ENCODE peak calls at places on chromosomes 16 and 17, in ten cellular contexts. One of them, this sample, is unnamed.

GRCh38 chr17:15103785-15104184 is 161.3 kb downstream of the PMP22 start:
- DNase-seq in iPS DF 6.9: no peak
- DNase-seq in upper lobe of right lung: no peak
- DNase-seq in ovary: no peak
- DNase-seq in uterus: no peak
- DNase-seq in IMR-90: no peak
- DNase-seq in Karpas-422: no peak
- DNase-seq in heart right ventricle: no peak
- DNase-seq in mammary epithelial cell: no peak
- DNase-seq in right atrium auricular region: no peak
- DNase-seq in this sample: no peak

GRCh38 chr17:79299349-79299748 is 224.7 kb downstream of the ENGASE start:
- DNase-seq in mammary epithelial cell: no peak
- DNase-seq in upper lobe of right lung: no peak
- DNase-seq in uterus: no peak
- DNase-seq in ovary: no peak
- DNase-seq in iPS DF 6.9: no peak
- DNase-seq in heart right ventricle: no peak
- DNase-seq in IMR-90: no peak
- DNase-seq in Karpas-422: peak; percentile 46
- DNase-seq in right atrium auricular region: no peak
- DNase-seq in this sample: no peak

GRCh38 chr17:76791053-76791980 is 53.4 kb downstream of the MFSD11 start:
- DNase-seq in ovary: no peak
- DNase-seq in right atrium auricular region: no peak
- DNase-seq in Karpas-422: no peak
- DNase-seq in upper lobe of right lung: no peak
- DNase-seq in uterus: peak; percentile 19
- DNase-seq in IMR-90: peak; percentile 38
- DNase-seq in iPS DF 6.9: no peak
- DNase-seq in heart right ventricle: peak; percentile 17
- DNase-seq in mammary epithelial cell: peak; percentile 65
- DNase-seq in this sample: no peak

GRCh38 chr17:73415782-73416181 is 104.0 kb upstream of the CDC42EP4 start:
- DNase-seq in ovary: no peak
- DNase-seq in upper lobe of right lung: no peak
- DNase-seq in Karpas-422: no peak
- DNase-seq in uterus: no peak
- DNase-seq in iPS DF 6.9: no peak
- DNase-seq in right atrium auricular region: no peak
- DNase-seq in heart right ventricle: no peak
- DNase-seq in IMR-90: no peak
- DNase-seq in mammary epithelial cell: no peak
- DNase-seq in this sample: peak; percentile 51

GRCh38 chr17:17849147-17849820 is 12.5 kb upstream of the SREBF1 start:
- DNase-seq in mammary epithelial cell: no peak
- DNase-seq in heart right ventricle: peak; percentile 55
- DNase-seq in Karpas-422: peak; percentile 58
- DNase-seq in iPS DF 6.9: no peak
- DNase-seq in ovary: peak; percentile 70
- DNase-seq in IMR-90: no peak
- DNase-seq in right atrium auricular region: peak; percentile 75
- DNase-seq in upper lobe of right lung: peak; percentile 92
- DNase-seq in uterus: peak; percentile 49
- DNase-seq in this sample: peak; percentile 91

GRCh38 chr17:80877829-80878303 is 113.8 kb upstream of the CHMP6 start:
- DNase-seq in ovary: no peak
- DNase-seq in iPS DF 6.9: no peak
- DNase-seq in IMR-90: no peak
- DNase-seq in uterus: no peak
- DNase-seq in right atrium auricular region: no peak
- DNase-seq in mammary epithelial cell: no peak
- DNase-seq in upper lobe of right lung: peak; percentile 44
- DNase-seq in heart right ventricle: no peak
- DNase-seq in Karpas-422: no peak
- DNase-seq in this sample: no peak

GRCh38 chr17:49746791-49747490 is 17.0 kb downstream of the FAM117A start:
- DNase-seq in upper lobe of right lung: no peak
- DNase-seq in Karpas-422: no peak
- DNase-seq in uterus: no peak
- DNase-seq in iPS DF 6.9: no peak
- DNase-seq in right atrium auricular region: no peak
- DNase-seq in mammary epithelial cell: no peak
- DNase-seq in IMR-90: no peak
- DNase-seq in ovary: no peak
- DNase-seq in heart right ventricle: no peak
- DNase-seq in this sample: no peak

GRCh38 chr16:86085161-86085611 is 186.2 kb downstream of the IRF8 start:
- DNase-seq in iPS DF 6.9: no peak
- DNase-seq in mammary epithelial cell: no peak
- DNase-seq in IMR-90: no peak
- DNase-seq in uterus: no peak
- DNase-seq in Karpas-422: no peak
- DNase-seq in right atrium auricular region: no peak
- DNase-seq in upper lobe of right lung: peak; percentile 46
- DNase-seq in ovary: no peak
- DNase-seq in heart right ventricle: no peak
- DNase-seq in this sample: no peak

GRCh38 chr17:31310260-31310659 is 3.6 kb downstream of the EVI2B start:
- DNase-seq in ovary: no peak
- DNase-seq in IMR-90: no peak
- DNase-seq in upper lobe of right lung: no peak
- DNase-seq in uterus: no peak
- DNase-seq in Karpas-422: peak; percentile 86
- DNase-seq in mammary epithelial cell: no peak
- DNase-seq in iPS DF 6.9: no peak
- DNase-seq in heart right ventricle: no peak
- DNase-seq in right atrium auricular region: no peak
- DNase-seq in this sample: no peak

GRCh38 chr17:3964203-3965122 is at the start of gene ATP2A3:
- DNase-seq in mammary epithelial cell: no peak
- DNase-seq in Karpas-422: peak; percentile 91
- DNase-seq in uterus: no peak
- DNase-seq in right atrium auricular region: no peak
- DNase-seq in heart right ventricle: peak; percentile 57
- DNase-seq in IMR-90: no peak
- DNase-seq in upper lobe of right lung: peak; percentile 76
- DNase-seq in iPS DF 6.9: no peak
- DNase-seq in ovary: no peak
- DNase-seq in this sample: no peak

GRCh38 chr17:45783593-45784292 is 377 bp upstream of the CRHR1 start:
- DNase-seq in right atrium auricular region: no peak
- DNase-seq in uterus: peak; percentile 66
- DNase-seq in iPS DF 6.9: no peak
- DNase-seq in Karpas-422: no peak
- DNase-seq in IMR-90: no peak
- DNase-seq in upper lobe of right lung: no peak
- DNase-seq in heart right ventricle: no peak
- DNase-seq in mammary epithelial cell: no peak
- DNase-seq in ovary: peak; percentile 41
- DNase-seq in this sample: no peak

GRCh38 chr16:51888534-51888933 is 658.4 kb downstream of the TOX3 start:
- DNase-seq in upper lobe of right lung: no peak
- DNase-seq in right atrium auricular region: no peak
- DNase-seq in uterus: no peak
- DNase-seq in heart right ventricle: no peak
- DNase-seq in iPS DF 6.9: no peak
- DNase-seq in Karpas-422: no peak
- DNase-seq in ovary: no peak
- DNase-seq in mammary epithelial cell: no peak
- DNase-seq in IMR-90: peak; percentile 39
- DNase-seq in this sample: no peak

GRCh38 chr16:17433577-17433960 is 37.2 kb downstream of the XYLT1 start:
- DNase-seq in heart right ventricle: no peak
- DNase-seq in upper lobe of right lung: no peak
- DNase-seq in mammary epithelial cell: no peak
- DNase-seq in uterus: no peak
- DNase-seq in Karpas-422: no peak
- DNase-seq in ovary: no peak
- DNase-seq in right atrium auricular region: no peak
- DNase-seq in iPS DF 6.9: no peak
- DNase-seq in IMR-90: no peak
- DNase-seq in this sample: no peak

GRCh38 chr17:6713130-6713917 is at the start of gene SLC13A5:
- DNase-seq in heart right ventricle: peak; percentile 33
- DNase-seq in iPS DF 6.9: no peak
- DNase-seq in uterus: no peak
- DNase-seq in upper lobe of right lung: no peak
- DNase-seq in ovary: peak; percentile 54
- DNase-seq in right atrium auricular region: peak; percentile 5
- DNase-seq in Karpas-422: no peak
- DNase-seq in mammary epithelial cell: peak; percentile 11
- DNase-seq in IMR-90: no peak
- DNase-seq in this sample: peak; percentile 74

DNA sequence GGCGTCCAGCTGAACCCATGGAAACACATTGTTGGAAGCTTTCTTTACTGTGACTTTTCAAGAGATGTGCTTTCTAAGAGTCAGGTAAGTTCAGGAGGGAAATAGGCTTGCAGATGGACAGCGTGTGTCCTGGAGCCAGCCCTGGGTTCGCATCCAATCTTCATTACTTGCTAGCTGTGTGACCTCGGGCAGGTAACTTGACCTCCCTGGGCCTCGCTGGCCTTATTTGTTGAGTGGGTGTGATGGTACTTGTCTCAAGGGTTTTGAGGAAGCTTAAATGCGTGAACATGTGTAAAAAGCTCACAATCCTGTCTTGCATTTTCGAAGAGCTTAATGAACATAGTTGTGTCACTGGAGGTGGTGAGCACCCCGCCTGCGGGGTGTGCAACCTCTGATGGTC is 11.8 kb downstream of the ADGRG1 start:
- DNase-seq in upper lobe of right lung: no peak
- DNase-seq in IMR-90: no peak
- DNase-seq in heart right ventricle: no peak
- DNase-seq in mammary epithelial cell: no peak
- DNase-seq in uterus: no peak
- DNase-seq in Karpas-422: no peak
- DNase-seq in right atrium auricular region: no peak
- DNase-seq in iPS DF 6.9: no peak
- DNase-seq in ovary: no peak
- DNase-seq in this sample: no peak
- H3K27ac ChIP-seq in upper lobe of right lung: no peak overlapping the region
- H3K27ac ChIP-seq in IMR-90: no peak overlapping the region
- H3K27ac ChIP-seq in heart right ventricle: peak overlapping the region; percentile 86
- H3K27ac ChIP-seq in mammary epithelial cell: no peak overlapping the region
- H3K27ac ChIP-seq in uterus: no peak overlapping the region
- H3K27ac ChIP-seq in Karpas-422: no peak overlapping the region
- H3K27ac ChIP-seq in right atrium auricular region: peak overlapping the region; percentile 46
- H3K27ac ChIP-seq in iPS DF 6.9: no peak overlapping the region
- H3K27ac ChIP-seq in ovary: no peak overlapping the region
- H3K27ac ChIP-seq in this sample: no peak overlapping the region

GRCh38 chr16:88702364-88703210 is 3.6 kb downstream of the RNF166 start:
- DNase-seq in IMR-90: no peak
- DNase-seq in heart right ventricle: no peak
- DNase-seq in iPS DF 6.9: no peak
- DNase-seq in uterus: no peak
- DNase-seq in ovary: no peak
- DNase-seq in upper lobe of right lung: no peak
- DNase-seq in Karpas-422: no peak
- DNase-seq in mammary epithelial cell: no peak
- DNase-seq in right atrium auricular region: no peak
- DNase-seq in this sample: no peak
- H3K4me3 ChIP-seq in IMR-90: no peak overlapping the region
- H3K4me3 ChIP-seq in heart right ventricle: no peak overlapping the region
- H3K4me3 ChIP-seq in iPS DF 6.9: no peak overlapping the region
- H3K4me3 ChIP-seq in uterus: no peak overlapping the region
- H3K4me3 ChIP-seq in ovary: no peak overlapping the region
- H3K4me3 ChIP-seq in upper lobe of right lung: peak overlapping the region; percentile 99
- H3K4me3 ChIP-seq in Karpas-422: no peak overlapping the region
- H3K4me3 ChIP-seq in mammary epithelial cell: no peak overlapping the region
- H3K4me3 ChIP-seq in right atrium auricular region: no peak overlapping the region
- H3K4me3 ChIP-seq in this sample: no peak overlapping the region

GRCh38 chr16:85047867-85048455 is 20.4 kb downstream of the KIAA0513 start:
- DNase-seq in upper lobe of right lung: peak; percentile 79
- DNase-seq in uterus: no peak
- DNase-seq in IMR-90: no peak
- DNase-seq in iPS DF 6.9: no peak
- DNase-seq in heart right ventricle: no peak
- DNase-seq in right atrium auricular region: no peak
- DNase-seq in Karpas-422: no peak
- DNase-seq in ovary: no peak
- DNase-seq in mammary epithelial cell: no peak
- DNase-seq in this sample: peak; percentile 67
- H3K4me1 ChIP-seq in upper lobe of right lung: peaks cover 21% of the 10 kb centered on the region
- H3K4me1 ChIP-seq in uterus: no peaks in the 10 kb centered on the region
- H3K4me1 ChIP-seq in IMR-90: peaks cover 5% of the 10 kb centered on the region
- H3K4me1 ChIP-seq in iPS DF 6.9: no peaks in the 10 kb centered on the region
- H3K4me1 ChIP-seq in heart right ventricle: no peaks in the 10 kb centered on the region
- H3K4me1 ChIP-seq in right atrium auricular region: peaks cover 37% of the 10 kb centered on the region
- H3K4me1 ChIP-seq in Karpas-422: no peaks in the 10 kb centered on the region
- H3K4me1 ChIP-seq in ovary: peaks cover 5% of the 10 kb centered on the region
- H3K4me1 ChIP-seq in mammary epithelial cell: no peaks in the 10 kb centered on the region
- H3K4me1 ChIP-seq in this sample: no peaks in the 10 kb centered on the region

GRCh38 chr17:12730931-12731521 is 58.3 kb upstream of the ARHGAP44 start:
- DNase-seq in uterus: peak; percentile 40
- DNase-seq in upper lobe of right lung: peak; percentile 69
- DNase-seq in heart right ventricle: peak; percentile 79
- DNase-seq in iPS DF 6.9: peak; percentile 25
- DNase-seq in IMR-90: peak; percentile 78
- DNase-seq in ovary: no peak
- DNase-seq in Karpas-422: no peak
- DNase-seq in mammary epithelial cell: no peak
- DNase-seq in right atrium auricular region: peak; percentile 81
- DNase-seq in this sample: peak; percentile 92

GRCh38 chr17:12729086-12729485 is 60.2 kb upstream of the ARHGAP44 start:
- DNase-seq in heart right ventricle: no peak
- DNase-seq in upper lobe of right lung: no peak
- DNase-seq in iPS DF 6.9: no peak
- DNase-seq in right atrium auricular region: no peak
- DNase-seq in mammary epithelial cell: no peak
- DNase-seq in IMR-90: no peak
- DNase-seq in Karpas-422: no peak
- DNase-seq in ovary: no peak
- DNase-seq in uterus: no peak
- DNase-seq in this sample: no peak

GRCh38 chr17:12732366-12732765 is 56.9 kb upstream of the ARHGAP44 start:
- DNase-seq in upper lobe of right lung: no peak
- DNase-seq in IMR-90: no peak
- DNase-seq in Karpas-422: no peak
- DNase-seq in mammary epithelial cell: no peak
- DNase-seq in right atrium auricular region: no peak
- DNase-seq in heart right ventricle: no peak
- DNase-seq in ovary: no peak
- DNase-seq in uterus: no peak
- DNase-seq in iPS DF 6.9: no peak
- DNase-seq in this sample: no peak

GRCh38 chr17:12731839-12732238 is 57.5 kb upstream of the ARHGAP44 start:
- DNase-seq in right atrium auricular region: no peak
- DNase-seq in iPS DF 6.9: no peak
- DNase-seq in ovary: no peak
- DNase-seq in upper lobe of right lung: no peak
- DNase-seq in uterus: no peak
- DNase-seq in heart right ventricle: peak; percentile 56
- DNase-seq in mammary epithelial cell: no peak
- DNase-seq in Karpas-422: no peak
- DNase-seq in IMR-90: no peak
- DNase-seq in this sample: no peak

DNA sequence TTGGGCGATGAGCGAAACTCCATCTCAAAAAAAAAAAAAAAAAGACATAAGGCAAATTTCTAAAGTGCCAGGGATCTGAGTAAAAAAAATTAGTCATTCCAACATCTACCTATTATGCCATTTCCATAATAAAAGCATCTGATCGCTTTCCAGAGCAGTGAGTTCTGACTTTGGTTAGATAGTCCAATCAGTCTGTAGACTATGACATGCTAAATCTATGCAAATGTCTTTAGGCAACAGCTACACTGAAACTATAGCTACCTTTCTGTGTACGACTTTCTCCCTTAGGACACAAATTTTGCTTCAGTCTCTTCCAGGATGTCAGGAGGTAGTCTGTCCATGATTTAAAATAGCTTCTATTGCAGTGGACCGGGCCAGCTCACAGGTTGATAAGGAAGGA is 58.9 kb upstream of the ARHGAP44 start:
- DNase-seq in heart right ventricle: no peak
- DNase-seq in uterus: no peak
- DNase-seq in ovary: no peak
- DNase-seq in upper lobe of right lung: no peak
- DNase-seq in mammary epithelial cell: no peak
- DNase-seq in right atrium auricular region: no peak
- DNase-seq in IMR-90: no peak
- DNase-seq in Karpas-422: no peak
- DNase-seq in iPS DF 6.9: no peak
- DNase-seq in this sample: no peak
- H3K27ac ChIP-seq in heart right ventricle: peak overlapping the region; percentile 91
- H3K27ac ChIP-seq in uterus: no peak overlapping the region
- H3K27ac ChIP-seq in ovary: no peak overlapping the region
- H3K27ac ChIP-seq in upper lobe of right lung: no peak overlapping the region
- H3K27ac ChIP-seq in mammary epithelial cell: no peak overlapping the region
- H3K27ac ChIP-seq in right atrium auricular region: peak overlapping the region; percentile 80
- H3K27ac ChIP-seq in IMR-90: no peak overlapping the region
- H3K27ac ChIP-seq in Karpas-422: no peak overlapping the region
- H3K27ac ChIP-seq in iPS DF 6.9: no peak overlapping the region
- H3K27ac ChIP-seq in this sample: peak overlapping the region; percentile 6